ENCODE peak calls at places on chromosomes 5 and 9, in six cellular contexts. X, R, B, P, H and W are unnamed samples.

GRCh38 chr9:136681945-136682699 is 5.1 kb downstream of the AGPAT2 start:
- DNase-seq in X (no peak), R (no peak), B (no peak), P (no peak), H (no peak), W (no peak)

GRCh38 chr9:134391319-134392231 is 65.3 kb downstream of the RXRA start:
- DNase-seq in X (no peak), R (no peak), B (no peak), P (no peak), H (no peak), W (no peak)

GRCh38 chr5:105968961-105969360 is 1701.8 kb downstream of the EFNA5 start:
- DNase-seq in X (no peak), R (no peak), B (no peak), P (no peak), H (no peak), W (no peak)

GRCh38 chr9:121952611-121953010 is 140.5 kb downstream of the TTLL11 start:
- DNase-seq in X (no peak), R (no peak), B (no peak), P (no peak), H (no peak), W (no peak)

GRCh38 chr9:132586830-132587483 is 4.6 kb downstream of the BARHL1 start:
- DNase-seq in X (no peak), R (no peak), B (no peak), P (no peak), H (peak; percentile 60), W (no peak)

GRCh38 chr5:84437673-84438315 is 53.1 kb upstream of the EDIL3 start:
- DNase-seq in X (no peak), R (no peak), B (no peak), P (no peak), H (no peak), W (peak; percentile 34)

GRCh38 chr9:116482740-116483139 is 204.4 kb upstream of the TRIM32 start:
- DNase-seq in X (no peak), R (no peak), B (no peak), P (no peak), H (peak; percentile 77), W (no peak)

GRCh38 chr9:4137234-4137633 is 162.6 kb downstream of the GLIS3 start:
- DNase-seq in X (no peak), R (no peak), B (no peak), P (peak; percentile 48), H (peak; percentile 44), W (peak; percentile 72)

GRCh38 chr5:142782976-142783539 is 12.9 kb downstream of the ARHGAP26 start:
- DNase-seq in X (peak; percentile 72), R (peak; percentile 54), B (no peak), P (no peak), H (no peak), W (no peak)

GRCh38 chr5:167853421-167853820 is 438.0 kb upstream of the WWC1 start:
- DNase-seq in X (no peak), R (no peak), B (no peak), P (no peak), H (no peak), W (no peak)

GRCh38 chr5:44862808-44863207 is 54.1 kb downstream of the MRPS30 start:
- DNase-seq in X (no peak), R (no peak), B (no peak), P (peak; percentile 35), H (peak; percentile 8), W (no peak)

GRCh38 chr9:129875687-129876395 is 40.6 kb downstream of the USP20 start:
- DNase-seq in X (no peak), R (no peak), B (no peak), P (no peak), H (no peak), W (no peak)

GRCh38 chr5:41270423-41271251 is 57.3 kb upstream of the C6 start:
- DNase-seq in X (peak; percentile 26), R (peak; percentile 50), B (peak; percentile 7), P (peak; percentile 82), H (peak; percentile 71), W (no peak)

GRCh38 chr5:154923441-154924430 is 14.3 kb downstream of the GEMIN5 start:
- DNase-seq in X (no peak), R (no peak), B (no peak), P (no peak), H (no peak), W (no peak)

GRCh38 chr5:154573011-154573410 is 95.0 kb upstream of the HAND1 start:
- DNase-seq in X (no peak), R (no peak), B (no peak), P (no peak), H (no peak), W (no peak)

GRCh38 chr9:6575324-6575758 is 70.2 kb downstream of the GLDC start:
- DNase-seq in X (no peak), R (no peak), B (no peak), P (no peak), H (no peak), W (no peak)

GRCh38 chr9:35954942-35955546 is 2.9 kb downstream of the OR2S2 start:
- DNase-seq in X (no peak), R (no peak), B (peak; percentile 33), P (peak; percentile 77), H (peak; percentile 87), W (peak; percentile 27)

GRCh38 chr9:447230-448025 is 232.8 kb downstream of the DOCK8 start:
- DNase-seq in X (no peak), R (no peak), B (no peak), P (no peak), H (no peak), W (peak; percentile 92)

GRCh38 chr5:43609752-43610151 is 6.8 kb downstream of the NNT start:
- DNase-seq in X (no peak), R (no peak), B (no peak), P (no peak), H (no peak), W (no peak)

GRCh38 chr9:37966443-37967271 is 62.7 kb upstream of the SLC25A51 start:
- DNase-seq in X (no peak), R (no peak), B (no peak), P (no peak), H (no peak), W (no peak)

GRCh38 chr9:37965116-37965515 is 61.2 kb upstream of the SLC25A51 start:
- DNase-seq in X (no peak), R (no peak), B (no peak), P (no peak), H (no peak), W (no peak)

GRCh38 chr9:37963936-37964739 is 60.2 kb upstream of the SLC25A51 start:
- DNase-seq in X (no peak), R (no peak), B (no peak), P (peak; percentile 54), H (no peak), W (no peak)

GRCh38 chr9:37967272-37967581 is 63.3 kb upstream of the SLC25A51 start:
- DNase-seq in X (no peak), R (no peak), B (no peak), P (no peak), H (no peak), W (no peak)

DNA sequence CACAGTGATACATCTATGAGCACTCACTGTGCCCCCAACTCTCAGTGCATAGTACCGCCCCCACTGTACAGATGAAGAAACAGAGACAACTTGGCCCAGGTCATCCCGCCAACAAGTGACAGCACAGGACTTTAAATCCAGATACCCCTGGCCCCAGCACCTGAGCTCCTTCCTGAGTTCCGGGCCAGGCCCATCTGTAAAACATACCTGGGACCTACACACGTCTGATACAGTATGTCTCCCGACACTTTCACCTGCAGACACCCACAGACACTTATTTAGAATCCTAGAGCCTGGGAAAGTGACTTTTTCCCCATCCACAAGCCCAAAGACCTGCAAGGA is 60.8 kb upstream of the SLC25A51 start:
- DNase-seq in X (no peak), R (no peak), B (no peak), P (no peak), H (no peak), W (no peak)
- H3K27ac ChIP-seq in X (no peak overlapping the region), R (no peak overlapping the region), B (no peak overlapping the region), P (peak overlapping the region; percentile 74), H (no peak overlapping the region), W (peak overlapping the region; percentile 84)

GRCh38 chr5:95840969-95841368 is 18.4 kb upstream of the GLRX start:
- DNase-seq in X (no peak), R (no peak), B (no peak), P (no peak), H (no peak), W (no peak)
- H3K27ac ChIP-seq in X (peak overlapping the region; percentile 64), R (no peak overlapping the region), B (no peak overlapping the region), P (no peak overlapping the region), H (no peak overlapping the region), W (peak overlapping the region; percentile 84)

DNA sequence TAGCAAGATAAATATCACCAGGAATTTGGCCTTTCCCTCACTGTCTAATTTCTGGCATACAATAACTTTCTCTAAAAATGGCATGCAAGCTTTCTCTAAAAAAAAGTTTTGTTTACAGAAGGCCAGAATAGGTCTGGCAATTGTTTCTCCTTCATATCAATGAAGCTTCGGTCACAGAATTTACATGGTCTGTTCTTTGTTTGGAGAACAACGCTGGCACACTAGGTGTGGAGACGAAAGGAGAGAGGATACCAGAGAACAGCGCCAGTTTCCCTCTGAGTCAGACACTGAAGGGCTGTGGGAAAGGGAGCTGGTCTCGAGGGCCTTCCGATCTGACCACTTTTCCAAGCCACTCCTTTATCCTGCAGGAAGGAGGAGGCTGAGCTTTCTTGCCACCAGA is 60.1 kb upstream of the ITGA1 start:
- DNase-seq in X (peak; percentile 16), R (no peak), B (no peak), P (no peak), H (peak; percentile 6), W (peak; percentile 63)
- H3K27ac ChIP-seq in X (peak overlapping the region; percentile 69), R (no peak overlapping the region), B (no peak overlapping the region), P (no peak overlapping the region), H (no peak overlapping the region), W (peak overlapping the region; percentile 66)

GRCh38 chr5:76529464-76530344 is 93.5 kb downstream of the F2RL2 start:
- DNase-seq in X (no peak), R (no peak), B (no peak), P (no peak), H (no peak), W (no peak)
- H3K27ac ChIP-seq in X (no peak overlapping the region), R (no peak overlapping the region), B (no peak overlapping the region), P (no peak overlapping the region), H (no peak overlapping the region), W (no peak overlapping the region)

GRCh38 chr5:37715957-37716356 is 123.9 kb downstream of the GDNF start:
- DNase-seq in X (no peak), R (no peak), B (no peak), P (no peak), H (no peak), W (no peak)
- H3K27ac ChIP-seq in X (no peak overlapping the region), R (no peak overlapping the region), B (no peak overlapping the region), P (no peak overlapping the region), H (no peak overlapping the region), W (no peak overlapping the region)

GRCh38 chr9:108951578-108951977 is 17.4 kb downstream of the ABITRAM start:
- DNase-seq in X (no peak), R (no peak), B (no peak), P (no peak), H (no peak), W (no peak)

GRCh38 chr9:108956627-108957026 is 22.4 kb downstream of the ABITRAM start:
- DNase-seq in X (no peak), R (no peak), B (no peak), P (no peak), H (no peak), W (no peak)

GRCh38 chr9:108950168-108950567 is 16.0 kb downstream of the ABITRAM start:
- DNase-seq in X (no peak), R (no peak), B (no peak), P (no peak), H (no peak), W (no peak)

GRCh38 chr9:108956098-108956533 is 21.9 kb downstream of the ABITRAM start:
- DNase-seq in X (no peak), R (no peak), B (no peak), P (no peak), H (no peak), W (no peak)

GRCh38 chr9:108953983-108954574 is 19.9 kb downstream of the ABITRAM start:
- DNase-seq in X (no peak), R (no peak), B (no peak), P (peak; percentile 42), H (peak; percentile 58), W (no peak)
- H3K27ac ChIP-seq in X (peak overlapping the region; percentile 68), R (peak overlapping the region; percentile 53), B (no peak overlapping the region), P (no peak overlapping the region), H (no peak overlapping the region), W (no peak overlapping the region)